ENCODE peak calls at places on chromosome 6, in four cellular contexts. Y is head of caudate nucleus, L is EL, B is RPMI8226. Z is an unnamed sample.

GRCh38 chr6:48032156-48032555 is 78.8 kb downstream of the PTCHD4 start:
- DNase-seq in B (no peak), L (peak), Y (no peak), Z (no peak)

GRCh38 chr6:16698988-16699868 is 62.0 kb downstream of the ATXN1 start:
- DNase-seq in B (no peak), L (peak), Y (no peak), Z (no peak)

GRCh38 chr6:154649723-154650122 is 83.5 kb upstream of the SCAF8 start:
- DNase-seq in Y (no peak), B (no peak), L (no peak), Z (no peak)

GRCh38 chr6:7146079-7146828 is 38.5 kb downstream of the RREB1 start:
- DNase-seq in Y (no peak), L (peak), B (no peak), Z (no peak)

GRCh38 chr6:61842005-61842404 is 444.0 kb downstream of the KHDRBS2 start:
- DNase-seq in B (no peak), L (no peak), Y (peak), Z (no peak)

GRCh38 chr6:36793913-36794703 is 45.1 kb downstream of the CPNE5 start:
- DNase-seq in Y (peak), L (no peak), B (no peak), Z (no peak)

GRCh38 chr6:31272431-31272830 is 539 bp upstream of the HLA-C start:
- DNase-seq in B (peak), L (peak), Y (no peak), Z (no peak)

GRCh38 chr6:161215193-161215592 is 58.7 kb downstream of the AGPAT4 start:
- DNase-seq in Y (no peak), B (no peak), L (peak), Z (no peak)

GRCh38 chr6:136989591-136990578 is 54.9 kb downstream of the IL20RA start:
- DNase-seq in L (peak), B (no peak), Y (peak), Z (no peak)

GRCh38 chr6:33441457-33441856 is 12.9 kb upstream of the ZBTB9 start:
- DNase-seq in Y (no peak), B (no peak), L (no peak), Z (no peak)

GRCh38 chr6:45607818-45608217 is 230.1 kb upstream of the SUPT3H start:
- DNase-seq in L (peak), B (no peak), Y (no peak), Z (no peak)

GRCh38 chr6:27650620-27651370 is 177.9 kb upstream of the ZNF184 start:
- DNase-seq in Y (peak), L (peak), B (peak), Z (peak)

GRCh38 chr6:142361765-142362540 is 60.1 kb downstream of the ADGRG6 start:
- DNase-seq in L (peak), B (no peak), Y (no peak), Z (no peak)

GRCh38 chr6:36735110-36735971 is 37.7 kb downstream of the RAB44 start:
- DNase-seq in B (no peak), L (peak), Y (peak), Z (no peak)

GRCh38 chr6:102749210-102749971 is 1355.9 kb downstream of the GRIK2 start:
- DNase-seq in B (no peak), L (no peak), Y (no peak), Z (no peak)

GRCh38 chr6:135935951-135936601 is 84.6 kb downstream of the PDE7B start:
- DNase-seq in Y (peak), L (peak), B (no peak), Z (no peak)

GRCh38 chr6:38843798-38844197 is 128.7 kb downstream of the DNAH8 start:
- DNase-seq in B (no peak), Y (no peak), L (no peak), Z (no peak)

GRCh38 chr6:156438519-156438918 is 338.7 kb upstream of the ARID1B start:
- DNase-seq in B (no peak), L (no peak), Y (no peak), Z (peak)

GRCh38 chr6:31622678-31623077 is 2.2 kb downstream of the PRRC2A start:
- DNase-seq in Y (no peak), B (no peak), L (no peak), Z (no peak)

GRCh38 chr6:33320315-33321181 is 3.0 kb upstream of the ZBTB22 start:
- DNase-seq in L (peak), B (no peak), Y (no peak), Z (no peak)

GRCh38 chr6:127464881-127465459 is 5.8 kb upstream of the KIAA0408 start:
- DNase-seq in Y (peak), B (peak), L (peak), Z (peak)

GRCh38 chr6:144378437-144378836 is 93.3 kb downstream of the UTRN start:
- DNase-seq in B (no peak), L (peak), Y (no peak), Z (no peak)

GRCh38 chr6:39893286-39893685 is 41.0 kb downstream of the MOCS1 start:
- DNase-seq in Y (no peak), L (no peak), B (no peak), Z (no peak)

GRCh38 chr6:28258877-28259777 is at the start of gene NKAPL:
- DNase-seq in L (peak), B (no peak), Y (peak), Z (no peak)

GRCh38 chr6:12163149-12163548 is 127.0 kb upstream of the EDN1 start:
- DNase-seq in B (no peak), Y (no peak), L (no peak), Z (no peak)

GRCh38 chr6:53593001-53593488 is 48.1 kb upstream of the GCLC start:
- DNase-seq in Y (no peak), L (peak), B (no peak), Z (no peak)

GRCh38 chr6:91697010-91697694 is 1110.3 kb upstream of the MAP3K7 start:
- DNase-seq in L (no peak), B (no peak), Y (no peak), Z (no peak)

GRCh38 chr6:45420909-45421699 is 43.4 kb upstream of the SUPT3H start:
- DNase-seq in L (no peak), Y (no peak), B (no peak), Z (no peak)